ENCODE peak calls at places on chromosomes 6 and 20, in eight cellular contexts. U is HS-5; H is cardiac muscle cell; E is GM19239; Q is HTR-8/SVneo; L is stimulated activated CD4-positive, alpha-beta T cell treated with anti-CD3 and anti-CD28 coated beads, Interleukin-4, amount 100 ng/mL, for 48 hours; X is GM23248; D is HS-27A. I is an unnamed sample.

GRCh38 chr6:100915876-100916275 is 34.7 kb upstream of the ASCC3 start:
- DNase-seq in U (no peak), H (no peak), E (no peak), Q (no peak), L (no peak), X (no peak), D (no peak), I (no peak)

GRCh38 chr6:152206072-152206818 is 398.8 kb downstream of the ESR1 start:
- DNase-seq in U (no peak), H (peak; percentile 25), E (no peak), Q (peak; percentile 7), L (peak; percentile 43), X (peak; percentile 48), D (peak; percentile 12), I (peak; percentile 6)

GRCh38 chr20:9306521-9306920 is 207.9 kb upstream of the LAMP5 start:
- DNase-seq in U (no peak), H (peak; percentile 90), E (no peak), Q (no peak), L (no peak), X (peak; percentile 82), D (no peak), I (peak; percentile 49)

GRCh38 chr20:1474817-1475603 is 8.4 kb upstream of the NSFL1C start:
- DNase-seq in U (no peak), H (no peak), E (no peak), Q (no peak), L (no peak), X (no peak), D (no peak), I (no peak)

GRCh38 chr6:116564296-116564695 is 7.0 kb upstream of the RWDD1 start:
- DNase-seq in U (peak; percentile 56), H (no peak), E (no peak), Q (no peak), L (no peak), X (peak; percentile 20), D (no peak), I (no peak)

GRCh38 chr6:129645371-129646139 is 64.4 kb downstream of the ARHGAP18 start:
- DNase-seq in U (no peak), H (peak; percentile 39), E (no peak), Q (no peak), L (no peak), X (no peak), D (no peak), I (peak; percentile 74)

GRCh38 chr20:21920231-21920630 is 214.8 kb downstream of the PAX1 start:
- DNase-seq in U (no peak), H (no peak), E (no peak), Q (no peak), L (no peak), X (no peak), D (no peak), I (no peak)

GRCh38 chr6:2751871-2752270 is 1.1 kb upstream of the MYLK4 start:
- DNase-seq in U (no peak), H (no peak), E (no peak), Q (no peak), L (no peak), X (no peak), D (no peak), I (no peak)

GRCh38 chr6:166476634-166477215 is 94.0 kb upstream of the MPC1 start:
- DNase-seq in U (no peak), H (no peak), E (no peak), Q (no peak), L (no peak), X (no peak), D (no peak), I (no peak)

GRCh38 chr6:90190181-90190580 is 106.5 kb downstream of the BACH2 start:
- DNase-seq in U (no peak), H (no peak), E (no peak), Q (no peak), L (no peak), X (no peak), D (no peak), I (no peak)

GRCh38 chr6:118785601-118786000 is 108.4 kb upstream of the ASF1A start:
- DNase-seq in U (no peak), H (no peak), E (no peak), Q (no peak), L (no peak), X (no peak), D (no peak), I (no peak)